ENCODE peak calls at places on chromosomes 16 and 17, in eight cellular contexts. J is amniotic stem cell; Z is activated CD4-positive, alpha-beta T cell treated with anti-CD3 and anti-CD28 coated beads for 1 hour; T is stimulated activated CD8-positive, alpha-beta memory T cell treated with anti-CD3 and anti-CD28 coated beads, Interleukin-4, amount 100 ng/mL, for 24 hours; K is H54; H is GM03348; V is KG1; I is T-cell. D is an unnamed sample.

GRCh38 chr17:41464682-41465081 is 2.5 kb downstream of the KRT32 start:
- DNase-seq in J (peak), Z (no peak), T (no peak), K (peak), H (peak), V (no peak), I (no peak), D (no peak)

GRCh38 chr17:55356440-55357328 is 65.0 kb downstream of the MMD start:
- DNase-seq in J (peak), Z (peak), T (peak), K (peak), H (peak), V (peak), I (peak), D (peak)

GRCh38 chr16:84700518-84701277 is 898 bp downstream of the USP10 start:
- DNase-seq in J (no peak), Z (peak), T (no peak), K (no peak), H (peak), V (no peak), I (peak), D (peak)

GRCh38 chr17:72262748-72263147 is 141.9 kb downstream of the SOX9 start:
- DNase-seq in J (no peak), Z (no peak), T (no peak), K (no peak), H (no peak), V (no peak), I (no peak), D (no peak)

GRCh38 chr17:29709861-29710849 is 87.4 kb upstream of the CORO6 start:
- DNase-seq in J (no peak), Z (no peak), T (no peak), K (no peak), H (peak), V (no peak), I (no peak), D (no peak)

GRCh38 chr16:34802848-34803599 is 1343.6 kb downstream of the TP53TG3F start:
- DNase-seq in J (no peak), Z (no peak), T (no peak), K (no peak), H (no peak), V (no peak), I (no peak), D (no peak)

GRCh38 chr17:58005031-58005727 is 1.9 kb downstream of the SRSF1 start:
- DNase-seq in J (no peak), Z (no peak), T (no peak), K (no peak), H (peak), V (no peak), I (no peak), D (no peak)

GRCh38 chr17:47803751-47804150 is 17.8 kb downstream of the OSBPL7 start:
- DNase-seq in J (no peak), Z (no peak), T (no peak), K (no peak), H (no peak), V (no peak), I (no peak), D (no peak)

GRCh38 chr17:13931752-13932477 is 137.4 kb upstream of the COX10 start:
- DNase-seq in J (no peak), Z (no peak), T (no peak), K (no peak), H (no peak), V (no peak), I (no peak), D (no peak)

GRCh38 chr17:55770220-55770870 is 19.5 kb downstream of the PCTP start:
- DNase-seq in J (peak), Z (no peak), T (no peak), K (peak), H (peak), V (no peak), I (no peak), D (no peak)

GRCh38 chr16:50267151-50267631 is 840 bp downstream of the ADCY7 start:
- DNase-seq in J (no peak), Z (no peak), T (no peak), K (no peak), H (peak), V (no peak), I (no peak), D (no peak)

GRCh38 chr17:38453951-38454421 is 25.7 kb downstream of the ARHGAP23 start:
- DNase-seq in J (no peak), Z (no peak), T (no peak), K (no peak), H (peak), V (no peak), I (no peak), D (no peak)

GRCh38 chr17:63555475-63556156 is 5.3 kb downstream of the DCAF7 start:
- DNase-seq in J (no peak), Z (no peak), T (no peak), K (no peak), H (no peak), V (no peak), I (no peak), D (no peak)

GRCh38 chr17:49597928-49598655 is 22.4 kb downstream of the NXPH3 start:
- DNase-seq in J (no peak), Z (no peak), T (no peak), K (no peak), H (no peak), V (no peak), I (no peak), D (no peak)

GRCh38 chr16:49961087-49961486 is 63.9 kb upstream of the CNEP1R1 start:
- DNase-seq in J (no peak), Z (no peak), T (no peak), K (no peak), H (no peak), V (no peak), I (no peak), D (no peak)

GRCh38 chr17:57946798-57947358 is 8.3 kb downstream of the CUEDC1 start:
- DNase-seq in J (no peak), Z (peak), T (no peak), K (peak), H (peak), V (peak), I (no peak), D (no peak)

GRCh38 chr16:5709889-5710288 is 612.3 kb upstream of the EEF2KMT start:
- DNase-seq in J (no peak), Z (no peak), T (no peak), K (no peak), H (no peak), V (no peak), I (no peak), D (no peak)

GRCh38 chr16:58500329-58501241 is 642 bp downstream of the NDRG4 start:
- DNase-seq in J (no peak), Z (no peak), T (no peak), K (no peak), H (no peak), V (no peak), I (no peak), D (no peak)

GRCh38 chr16:69564845-69565610 is 738 bp upstream of the NFAT5 start:
- DNase-seq in J (no peak), Z (no peak), T (no peak), K (no peak), H (no peak), V (no peak), I (no peak), D (no peak)